ENCODE peak calls at places on chromosomes 11 and 22, in nine cellular contexts. T, S, O, B, V, I, A, N and U are unnamed samples.

GRCh38 chr11:29268733-29269132 is 748.1 kb downstream of the KCNA4 start:
- DNase-seq in I (no peak), O (no peak), B (no peak), A (no peak), T (no peak), S (no peak), V (no peak), N (no peak), U (no peak)

GRCh38 chr11:67120881-67121710 is 2.0 kb downstream of the KDM2A start:
- DNase-seq in O (no peak), T (no peak), N (no peak), A (peak), V (no peak), S (no peak), B (no peak), I (peak), U (no peak)

GRCh38 chr11:2588809-2589537 is 110.8 kb downstream of the KCNQ1OT1 start:
- DNase-seq in T (no peak), V (no peak), B (no peak), N (no peak), A (no peak), I (no peak), S (no peak), O (no peak), U (no peak)

GRCh38 chr11:890794-891600 is 19.6 kb downstream of the CHID1 start:
- DNase-seq in B (no peak), A (no peak), V (no peak), I (no peak), N (peak), O (no peak), S (no peak), T (no peak), U (no peak)

GRCh38 chr11:61026121-61027031 is 54.9 kb downstream of the CD6 start:
- DNase-seq in I (no peak), A (peak), N (no peak), S (no peak), T (peak), V (no peak), B (no peak), O (peak), U (no peak)

GRCh38 chr11:15599376-15599775 is 484.7 kb downstream of the INSC start:
- DNase-seq in O (no peak), S (no peak), A (no peak), T (no peak), V (no peak), I (no peak), N (no peak), B (no peak), U (no peak)

GRCh38 chr11:118415739-118416068 is 14.3 kb downstream of the ATP5MG start:
- DNase-seq in O (no peak), T (no peak), I (peak), A (peak), V (no peak), S (peak), B (no peak), N (no peak), U (no peak)

GRCh38 chr22:49158741-49159564 is 668.7 kb downstream of the BRD1 start:
- DNase-seq in T (no peak), N (no peak), O (no peak), V (no peak), I (no peak), B (no peak), A (no peak), S (no peak), U (no peak)

GRCh38 chr22:29873943-29874342 is 9.0 kb upstream of the MTMR3 start:
- DNase-seq in V (no peak), S (no peak), O (no peak), A (no peak), B (no peak), T (no peak), I (no peak), N (no peak), U (no peak)

GRCh38 chr11:74577624-74578396 is 14.6 kb upstream of the POLD3 start:
- DNase-seq in I (no peak), B (no peak), A (peak), T (no peak), O (no peak), V (no peak), S (peak), N (peak), U (no peak)

GRCh38 chr11:75233688-75234295 is 6.8 kb upstream of the TPBGL start:
- DNase-seq in S (peak), B (no peak), A (no peak), O (no peak), T (no peak), V (peak), I (peak), N (no peak), U (peak)

GRCh38 chr22:38886333-38886732 is 14.3 kb upstream of the CBX6 start:
- DNase-seq in N (no peak), O (no peak), V (no peak), B (no peak), I (no peak), A (no peak), T (no peak), S (no peak), U (no peak)

GRCh38 chr11:30949838-30950237 is 363.7 kb upstream of the MPPED2 start:
- DNase-seq in T (no peak), O (no peak), A (no peak), S (no peak), N (no peak), V (no peak), I (no peak), B (no peak), U (no peak)

GRCh38 chr11:44733877-44734276 is 7.1 kb downstream of the TSPAN18 start:
- DNase-seq in S (no peak), V (no peak), A (no peak), I (no peak), T (no peak), N (no peak), B (no peak), O (no peak), U (no peak)

GRCh38 chr11:91230647-91231046 is 994.0 kb upstream of the FAT3 start:
- DNase-seq in A (no peak), B (no peak), O (no peak), N (no peak), T (no peak), V (no peak), I (no peak), S (no peak), U (no peak)

GRCh38 chr11:95245038-95245437 is 14.0 kb upstream of the SESN3 start:
- DNase-seq in B (no peak), A (no peak), V (no peak), O (no peak), N (no peak), S (no peak), I (no peak), T (no peak), U (no peak)

GRCh38 chr11:69836401-69836800 is 17.2 kb upstream of the FGF3 start:
- DNase-seq in A (no peak), T (no peak), O (no peak), S (no peak), B (no peak), I (no peak), V (no peak), N (no peak), U (no peak)

GRCh38 chr11:118842369-118842768 is 41.3 kb upstream of the CXCR5 start:
- DNase-seq in O (no peak), N (no peak), V (no peak), A (no peak), B (no peak), T (no peak), I (no peak), S (peak), U (no peak)

GRCh38 chr11:113242060-113242459 is 72.3 kb upstream of the TTC12 start:
- DNase-seq in I (no peak), N (no peak), S (no peak), B (no peak), V (no peak), A (no peak), T (no peak), O (no peak), U (no peak)

GRCh38 chr22:44131989-44132685 is 48.6 kb upstream of the PARVG start:
- DNase-seq in S (no peak), B (no peak), T (no peak), O (no peak), V (no peak), N (no peak), I (no peak), A (no peak), U (no peak)

GRCh38 chr22:50082197-50082715 is 3.0 kb downstream of the MLC1 start:
- DNase-seq in O (no peak), N (no peak), A (no peak), B (no peak), T (no peak), I (no peak), S (no peak), V (no peak), U (no peak)

GRCh38 chr11:74397531-74398243 is 546 bp downstream of the PGM2L1 start:
- DNase-seq in T (peak), V (no peak), N (peak), I (peak), O (peak), B (no peak), A (peak), S (no peak), U (peak)

GRCh38 chr11:101775033-101775432 is 139.8 kb upstream of the CEP126 start:
- DNase-seq in A (no peak), T (no peak), B (no peak), O (no peak), V (no peak), S (no peak), I (no peak), N (no peak), U (no peak)

GRCh38 chr22:43154887-43155536 is 3.7 kb downstream of the TSPO start:
- DNase-seq in T (no peak), S (no peak), V (no peak), O (no peak), N (no peak), B (no peak), I (no peak), A (peak), U (no peak)

GRCh38 chr11:85680897-85681296 is 5.1 kb downstream of the CCDC89 start:
- DNase-seq in N (no peak), T (no peak), V (no peak), O (no peak), B (no peak), A (no peak), S (no peak), I (no peak), U (no peak)

GRCh38 chr11:134412508-134413333 is 679 bp upstream of the B3GAT1 start:
- DNase-seq in V (peak), A (no peak), S (no peak), I (no peak), N (peak), T (no peak), B (no peak), O (no peak), U (peak)

GRCh38 chr11:110951609-110952008 is 239.4 kb upstream of the ARHGAP20 start:
- DNase-seq in O (no peak), N (peak), B (no peak), V (no peak), A (no peak), T (no peak), S (no peak), I (no peak), U (no peak)

GRCh38 chr11:44518968-44519550 is 46.4 kb upstream of the CD82 start:
- DNase-seq in S (no peak), V (no peak), B (no peak), O (no peak), T (no peak), N (no peak), A (no peak), I (no peak), U (no peak)

GRCh38 chr11:20162824-20163777 is 2.8 kb upstream of the DBX1 start:
- DNase-seq in N (peak), B (no peak), I (peak), S (no peak), T (no peak), O (no peak), A (no peak), V (no peak), U (peak)

GRCh38 chr22:46761539-46762237 is 762 bp upstream of the TBC1D22A start:
- DNase-seq in A (no peak), V (no peak), N (no peak), O (no peak), S (no peak), I (no peak), T (no peak), B (no peak), U (peak)

GRCh38 chr11:114082415-114082748 is 22.9 kb downstream of the ZBTB16 start:
- DNase-seq in V (no peak), S (no peak), O (no peak), N (no peak), T (no peak), B (no peak), A (peak), I (no peak), U (no peak)

GRCh38 chr11:65446446-65447277 is 24.1 kb downstream of the NEAT1 start:
- DNase-seq in V (no peak), O (no peak), S (no peak), T (no peak), I (peak), N (no peak), A (peak), B (no peak), U (no peak)

GRCh38 chr11:119745776-119746535 is 17.0 kb upstream of the NECTIN1 start:
- DNase-seq in I (no peak), V (no peak), B (no peak), N (no peak), T (no peak), A (no peak), O (no peak), S (no peak), U (no peak)

GRCh38 chr11:17744151-17744940 is 9.8 kb downstream of the KCNC1 start:
- DNase-seq in N (no peak), B (no peak), A (no peak), S (no peak), I (peak), V (no peak), T (no peak), O (no peak), U (no peak)

GRCh38 chr22:37844904-37845334 is 785 bp upstream of the ANKRD54 start:
- DNase-seq in S (no peak), B (no peak), V (no peak), O (no peak), I (no peak), A (no peak), T (no peak), N (no peak), U (no peak)

GRCh38 chr22:46140989-46141928 is 9.1 kb upstream of the PPARA start:
- DNase-seq in S (no peak), B (no peak), A (no peak), O (no peak), N (no peak), V (no peak), I (no peak), T (no peak), U (no peak)

GRCh38 chr11:15651782-15652181 is 537.1 kb downstream of the INSC start:
- DNase-seq in A (no peak), I (no peak), O (no peak), N (no peak), V (no peak), T (no peak), B (no peak), S (no peak), U (no peak)

GRCh38 chr11:65860278-65861164 is at the start of gene MUS81:
- DNase-seq in V (peak), I (peak), O (peak), B (peak), N (peak), S (peak), A (peak), T (peak), U (peak)

GRCh38 chr22:50528682-50529415 is 963 bp downstream of the TYMP start:
- DNase-seq in I (no peak), N (no peak), T (no peak), V (no peak), O (no peak), A (no peak), B (no peak), S (no peak), U (no peak)